ENCODE peak calls at places on chromosomes 5 and 9, in five cellular contexts. G, D, H, X and Y are unnamed samples.

GRCh38 chr9:134881313-134881670 is 682 bp downstream of the FCN2 start:
- DNase-seq in X (no peak), H (no peak), G (no peak), D (no peak), Y (no peak)

GRCh38 chr9:88952976-88953375 is 38.3 kb upstream of the S1PR3 start:
- DNase-seq in G (no peak), H (no peak), D (no peak), X (no peak), Y (no peak)

GRCh38 chr5:132777209-132778069 is at the start of gene SEPTIN8:
- DNase-seq in H (peak; percentile 68), X (peak; percentile 49), D (peak; percentile 90), G (no peak), Y (no peak)

GRCh38 chr5:157516626-157517325 is 56.8 kb downstream of the NIPAL4 start:
- DNase-seq in X (peak; percentile 95), G (peak; percentile 43), D (no peak), H (no peak), Y (no peak)

GRCh38 chr9:126838055-126838811 is 22.2 kb upstream of the ZBTB34 start:
- DNase-seq in D (no peak), H (peak; percentile 35), G (no peak), X (no peak), Y (peak; percentile 47)

GRCh38 chr5:42791151-42791550 is 20.5 kb downstream of the SELENOP start:
- DNase-seq in X (no peak), D (no peak), H (no peak), G (no peak), Y (no peak)

GRCh38 chr9:4923141-4923540 is 61.9 kb upstream of the JAK2 start:
- DNase-seq in G (no peak), H (no peak), X (no peak), D (no peak), Y (no peak)

GRCh38 chr9:95264954-95265615 is 52.4 kb downstream of the FANCC start:
- DNase-seq in D (no peak), G (peak; percentile 38), X (peak; percentile 57), H (no peak), Y (no peak)

GRCh38 chr5:16229357-16229940 is 49.9 kb upstream of the MARCHF11 start:
- DNase-seq in X (no peak), H (no peak), D (no peak), G (no peak), Y (no peak)

GRCh38 chr9:111805841-111806241 is 11.1 kb upstream of the SHOC1 start:
- DNase-seq in D (no peak), G (peak; percentile 96), X (peak; percentile 91), H (no peak), Y (no peak)

GRCh38 chr5:117299940-117300339 is 725.3 kb upstream of the SEMA6A start:
- DNase-seq in H (no peak), G (no peak), D (no peak), X (no peak), Y (no peak)
- TF ChIP-seq CTCF in H (no peak), G (no peak), D (no peak), X (no peak), Y (no peak)

GRCh38 chr5:53874409-53874808 is 314.0 kb downstream of the NDUFS4 start:
- DNase-seq in H (no peak), X (peak; percentile 36), G (no peak), D (peak; percentile 12), Y (no peak)
- TF ChIP-seq CTCF in H (no peak), X (peak; percentile 22), G (no peak), D (peak; percentile 21), Y (peak; percentile 30)

DNA sequence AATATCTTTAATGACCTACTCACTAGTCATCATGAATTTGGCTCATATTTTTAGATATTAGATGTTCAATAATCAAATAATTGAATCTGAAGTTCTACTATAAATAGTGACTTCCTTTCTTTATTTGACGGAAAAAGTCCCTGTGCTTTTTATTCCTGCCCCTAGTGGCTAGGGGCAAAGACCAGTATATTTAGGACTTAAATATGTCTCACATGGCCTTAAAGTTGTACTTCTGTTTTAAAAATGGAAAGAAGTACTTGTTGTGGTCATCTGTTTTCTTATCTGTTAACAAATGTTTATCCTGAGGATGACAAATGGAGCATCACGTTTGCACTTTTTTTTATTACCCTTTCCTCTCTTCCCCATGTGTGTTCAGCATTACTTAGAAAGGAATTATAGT is 89.2 kb upstream of the GRHPR start:
- DNase-seq in X (peak; percentile 6), H (no peak), D (no peak), G (no peak), Y (no peak)
- TF ChIP-seq CTCF in X (peak; percentile 8), H (peak; percentile 32), D (peak; percentile 37), G (no peak), Y (peak; percentile 60)

GRCh38 chr5:55176176-55176818 is 3.3 kb upstream of the CDC20B start:
- DNase-seq in H (no peak), D (peak; percentile 71), X (no peak), G (peak; percentile 48), Y (no peak)
- TF ChIP-seq CTCF in H (no peak), D (no peak), X (peak; percentile 5), G (no peak), Y (peak; percentile 61)

GRCh38 chr5:99060306-99061261 is 131.8 kb upstream of the CHD1 start:
- DNase-seq in G (peak; percentile 58), D (peak; percentile 54), H (peak; percentile 27), X (peak; percentile 84), Y (peak; percentile 78)
- TF ChIP-seq CTCF in G (peak; percentile 92), D (peak; percentile 98), H (peak; percentile 73), X (peak; percentile 79), Y (peak; percentile 97)

DNA sequence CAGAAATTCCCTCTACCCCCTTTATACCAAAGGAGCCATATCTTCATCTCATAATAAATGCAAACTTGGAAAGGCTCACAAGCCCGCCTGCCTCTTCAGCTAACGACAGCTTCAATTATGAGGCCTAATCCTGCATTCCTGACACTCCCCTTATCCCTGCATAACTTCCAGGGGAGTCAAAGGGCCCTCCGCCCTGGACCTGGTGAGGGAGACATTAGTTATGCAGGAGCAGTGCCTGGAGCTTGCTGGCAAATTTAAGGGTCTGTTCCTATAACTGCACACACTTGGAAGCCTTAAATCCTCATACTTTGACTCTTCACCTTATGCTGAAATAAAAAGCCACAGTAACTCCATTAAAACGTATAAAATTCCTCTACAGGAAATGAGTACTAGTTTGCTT is 617.8 kb downstream of the BNC2 start:
- DNase-seq in X (no peak), H (no peak), G (no peak), D (no peak), Y (no peak)
- TF ChIP-seq CTCF in X (no peak), H (no peak), G (no peak), D (no peak), Y (no peak)

DNA sequence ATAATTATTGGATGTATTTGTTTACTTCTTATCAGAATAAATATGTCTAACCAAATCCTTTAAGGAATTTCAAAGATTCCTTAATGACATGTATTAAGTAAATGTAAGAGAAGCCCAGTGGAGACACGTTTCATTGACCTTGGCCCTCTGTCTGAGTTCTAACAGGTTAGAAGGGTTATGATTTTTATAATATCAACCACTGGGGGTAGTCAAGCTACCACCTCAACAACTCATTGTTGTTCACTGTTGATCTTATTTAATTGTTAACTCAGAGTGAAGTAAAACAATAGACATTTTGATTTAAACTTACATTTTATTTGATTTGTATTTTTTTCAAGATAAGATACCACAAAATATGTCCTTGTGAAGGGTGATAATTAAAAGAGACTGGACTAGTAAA is 499.2 kb upstream of the COX7C start:
- DNase-seq in H (no peak), D (no peak), X (no peak), G (no peak), Y (no peak)
- TF ChIP-seq CTCF in H (no peak), D (peak; percentile 43), X (no peak), G (peak; percentile 41), Y (peak; percentile 64)

DNA sequence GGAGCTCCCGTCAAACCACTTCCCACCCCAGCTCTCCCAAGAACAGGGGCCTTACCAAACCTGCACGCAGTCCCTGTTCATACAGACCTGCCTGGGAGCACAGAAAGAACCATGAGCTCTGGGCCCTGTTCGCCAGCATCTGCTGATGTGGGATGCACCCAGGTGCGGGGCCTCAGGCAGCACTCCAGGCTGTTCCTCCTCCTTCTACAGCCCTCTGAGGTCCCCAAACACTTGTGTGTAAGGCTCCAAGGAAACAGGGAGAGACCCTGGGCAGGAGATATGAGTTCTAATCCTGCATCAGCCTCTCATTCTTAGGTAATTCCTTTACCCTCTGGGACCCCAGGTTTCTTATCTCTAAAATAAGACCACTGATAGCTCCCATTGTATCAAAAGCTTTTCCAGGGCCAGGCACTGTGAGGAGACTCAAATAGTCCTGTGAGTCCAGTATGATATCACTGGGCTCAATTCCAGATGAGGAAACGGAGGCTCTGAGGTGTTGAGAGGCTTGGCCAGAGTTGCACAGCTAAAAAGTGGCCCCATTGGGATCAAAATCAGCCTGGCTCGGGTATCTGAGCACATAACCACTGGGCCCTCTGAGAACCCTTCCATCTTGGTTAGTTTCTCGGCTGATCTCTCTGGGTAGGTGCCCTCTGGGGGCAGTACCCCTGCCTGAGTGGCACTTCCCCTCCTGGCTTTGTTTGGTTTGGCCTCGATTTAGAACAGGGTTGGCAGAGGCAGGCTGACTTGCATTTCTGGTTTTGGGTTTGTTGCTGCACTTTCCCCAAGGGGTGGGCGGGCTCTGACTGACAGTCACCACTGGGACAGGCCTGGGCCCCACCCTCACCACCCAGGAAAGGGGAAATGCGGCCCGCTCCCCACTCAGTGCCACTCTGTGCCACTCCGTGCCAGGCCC is 116.8 kb downstream of the RGS3 start:
- DNase-seq in D (no peak), G (peak; percentile 91), X (peak; percentile 59), H (no peak), Y (no peak)
- TF ChIP-seq CTCF in D (no peak), G (no peak), X (no peak), H (no peak), Y (no peak)